ENCODE peak calls at places on chromosomes 1 and 21, in four cellular contexts. V is mesendoderm, O is H1, I is H9. J is an unnamed sample.

GRCh38 chr1:162632743-162633326 is 571 bp downstream of the DDR2 start:
- DNase-seq in V (peak), O (no peak), I (no peak), J (peak)

GRCh38 chr1:42744030-42744413 is 4.0 kb upstream of the CLDN19 start:
- DNase-seq in V (no peak), O (no peak), I (no peak), J (no peak)

GRCh38 chr1:93846151-93846928 is 32.7 kb downstream of the DNTTIP2 start:
- DNase-seq in V (peak), O (peak), I (peak), J (peak)

GRCh38 chr21:31781737-31782136 is 49.8 kb upstream of the SCAF4 start:
- DNase-seq in V (no peak), O (no peak), I (no peak), J (peak)

GRCh38 chr1:66652556-66652955 is 99.7 kb upstream of the DYNLT5 start:
- DNase-seq in V (peak), O (no peak), I (no peak), J (peak)

GRCh38 chr1:52402860-52403240 is 1.4 kb downstream of the ORC1 start:
- DNase-seq in V (no peak), O (no peak), I (no peak), J (no peak)

GRCh38 chr1:44423706-44424546 is 18.9 kb downstream of the RNF220 start:
- DNase-seq in V (no peak), O (no peak), I (no peak), J (peak)

GRCh38 chr1:21623411-21623961 is 45.7 kb downstream of the RAP1GAP start:
- DNase-seq in V (no peak), O (no peak), I (no peak), J (no peak)

GRCh38 chr1:44154665-44155064 is 13.2 kb upstream of the KLF18 start:
- DNase-seq in V (peak), O (no peak), I (no peak), J (no peak)

GRCh38 chr1:63073530-63074306 is 248.6 kb upstream of the FOXD3 start:
- DNase-seq in V (peak), O (peak), I (peak), J (no peak)

GRCh38 chr1:30358510-30358909 is 364.9 kb downstream of the MATN1 start:
- DNase-seq in V (no peak), O (peak), I (peak), J (no peak)

GRCh38 chr1:30693366-30693765 is 30.0 kb downstream of the MATN1 start:
- DNase-seq in V (no peak), O (no peak), I (no peak), J (no peak)

GRCh38 chr1:173507205-173507846 is 30.2 kb downstream of the PRDX6 start:
- DNase-seq in V (peak), O (no peak), I (no peak), J (peak)

GRCh38 chr1:200037904-200038644 is 10.6 kb downstream of the NR5A2 start:
- DNase-seq in V (no peak), O (no peak), I (no peak), J (no peak)

GRCh38 chr1:244354810-244355278 is 96.9 kb downstream of the ADSS2 start:
- DNase-seq in V (no peak), O (no peak), I (no peak), J (peak)

GRCh38 chr1:184954232-184954995 is 19.9 kb downstream of the NIBAN1 start:
- DNase-seq in V (peak), O (no peak), I (no peak), J (no peak)

GRCh38 chr1:77282187-77282865 is 507 bp downstream of the AK5 start:
- DNase-seq in V (peak), O (peak), I (peak), J (peak)

GRCh38 chr1:36729716-36730510 is 247.2 kb upstream of the CSF3R start:
- DNase-seq in V (no peak), O (no peak), I (no peak), J (no peak)

GRCh38 chr1:28170036-28170596 is 6.4 kb downstream of the PTAFR start:
- DNase-seq in V (no peak), O (no peak), I (no peak), J (no peak)

GRCh38 chr1:101105877-101106276 is 80.3 kb upstream of the DPH5 start:
- DNase-seq in V (no peak), O (no peak), I (no peak), J (peak)

GRCh38 chr21:32624726-32625125 is 12.5 kb upstream of the CFAP298 start:
- DNase-seq in V (no peak), O (no peak), I (no peak), J (peak)

GRCh38 chr1:10032590-10033358 is at the start of gene UBE4B:
- DNase-seq in V (peak), O (peak), I (peak), J (peak)
- H4K5ac ChIP-seq in V (no peak), O (peak), I (peak), J (peak)

DNA sequence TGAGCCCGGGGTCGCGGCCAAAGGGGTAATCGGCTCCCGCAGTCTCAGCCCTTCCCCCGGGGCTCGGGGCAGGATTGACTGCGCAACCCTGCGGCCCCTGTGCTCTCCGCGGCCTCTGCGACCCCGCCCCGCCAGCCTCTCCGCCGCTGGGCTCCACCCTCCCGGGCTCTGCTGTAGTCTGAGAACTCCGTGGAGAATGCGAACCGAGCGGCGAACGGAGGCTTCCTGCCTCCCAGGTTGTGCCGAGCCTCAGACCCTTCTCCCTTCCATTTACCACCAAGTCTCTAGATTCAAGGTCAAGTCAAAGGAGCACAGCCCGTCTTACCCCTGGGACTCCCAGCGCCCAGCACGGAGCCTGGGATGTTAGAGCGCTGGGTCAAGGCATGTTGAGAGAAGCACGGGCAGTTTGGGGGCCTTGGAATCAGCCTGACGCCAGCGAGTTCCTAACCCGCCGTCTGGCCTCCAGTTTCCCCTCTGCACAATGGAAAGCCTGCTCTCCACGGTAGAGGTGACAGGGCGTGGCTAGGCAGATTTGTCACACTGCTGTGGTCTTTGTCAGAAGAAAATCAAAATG is 3.0 kb downstream of the ATP2B4 start:
- DNase-seq in V (peak), O (peak), I (peak), J (peak)
- H2BK5ac ChIP-seq in V (no peak), O (no peak), I (no peak), J (peak)

DNA sequence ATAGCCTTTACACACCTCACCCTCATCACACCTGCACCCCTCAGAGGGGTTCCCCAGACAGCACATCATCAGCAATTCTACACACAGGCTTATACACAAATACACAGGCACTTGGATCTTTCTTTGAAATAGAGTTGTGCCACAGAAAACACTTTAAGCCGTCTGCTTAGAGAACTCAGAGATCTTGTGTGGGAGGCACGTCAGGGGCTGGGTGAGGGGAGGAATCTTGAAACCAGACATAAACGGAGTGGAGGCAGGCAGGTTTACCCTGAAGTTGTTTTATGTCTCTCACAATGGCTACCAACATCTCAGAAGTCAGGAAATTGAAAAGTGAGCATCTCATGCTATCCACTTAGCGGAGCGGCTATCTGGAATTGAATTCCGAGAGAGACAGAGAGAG is 151.9 kb upstream of the GJB5 start:
- DNase-seq in V (no peak), O (no peak), I (no peak), J (no peak)
- H4K5ac ChIP-seq in V (no peak), O (no peak), I (no peak), J (no peak)

DNA sequence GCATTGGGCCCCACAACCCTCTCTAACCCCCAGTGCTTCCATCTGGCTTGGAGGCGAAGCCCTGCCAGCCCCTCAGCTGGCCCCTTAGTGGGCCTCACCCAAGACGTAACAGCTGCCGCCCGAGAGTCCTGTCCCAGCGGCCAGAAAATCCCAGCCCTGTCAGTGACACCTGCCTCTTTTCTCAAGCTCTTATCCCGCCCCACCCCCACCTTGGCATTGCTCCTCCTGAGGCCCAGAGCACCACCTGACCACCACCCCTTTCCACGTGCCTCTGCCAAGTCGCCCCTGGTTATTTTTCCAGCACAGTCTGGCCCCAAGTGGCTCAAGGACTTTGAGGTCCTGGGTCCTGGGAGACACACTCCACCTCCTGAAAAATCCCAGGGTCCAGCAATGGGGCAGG is 5.9 kb upstream of the CTRC start:
- DNase-seq in V (no peak), O (no peak), I (no peak), J (no peak)
- H2BK5ac ChIP-seq in V (no peak), O (no peak), I (no peak), J (no peak)

GRCh38 chr1:34330061-34330460 is 153.4 kb downstream of the C1orf94 start:
- DNase-seq in V (no peak), O (no peak), I (no peak), J (no peak)
- H4K5ac ChIP-seq in V (no peak), O (no peak), I (no peak), J (no peak)

GRCh38 chr1:18540136-18540765 is 59.5 kb downstream of the KLHDC7A start:
- DNase-seq in V (no peak), O (peak), I (peak), J (no peak)
- H2BK5ac ChIP-seq in V (no peak), O (no peak), I (no peak), J (no peak)

GRCh38 chr1:6104631-6105030 is 58.9 kb downstream of the KCNAB2 start:
- DNase-seq in V (no peak), O (no peak), I (no peak), J (no peak)

GRCh38 chr1:6106321-6106731 is 60.6 kb downstream of the KCNAB2 start:
- DNase-seq in V (no peak), O (no peak), I (no peak), J (no peak)

GRCh38 chr1:6105218-6105679 is 59.6 kb downstream of the KCNAB2 start:
- DNase-seq in V (no peak), O (no peak), I (no peak), J (no peak)

GRCh38 chr1:6106977-6107376 is 61.3 kb downstream of the KCNAB2 start:
- DNase-seq in V (no peak), O (no peak), I (no peak), J (no peak)

DNA sequence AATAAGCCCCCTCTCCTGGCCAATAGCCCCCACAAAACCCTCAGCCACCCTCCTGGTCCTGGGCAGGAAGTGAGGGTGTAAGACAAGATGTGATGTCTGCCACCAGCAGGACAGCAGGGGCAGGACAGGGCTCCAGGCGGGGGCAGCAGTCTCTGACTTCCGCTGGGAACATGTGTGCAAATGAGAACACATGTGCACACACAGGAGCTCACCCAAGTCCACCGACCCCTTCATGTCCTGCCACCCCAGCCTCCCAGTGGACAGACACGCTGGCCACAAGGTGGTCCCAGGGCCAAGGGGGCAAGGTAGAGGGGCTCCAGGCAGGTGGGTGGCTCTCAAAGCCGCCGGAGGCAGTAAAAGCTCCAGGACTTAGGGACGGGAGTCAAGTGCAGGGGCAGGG is 60.1 kb downstream of the KCNAB2 start:
- DNase-seq in V (no peak), O (no peak), I (no peak), J (no peak)
- H4K5ac ChIP-seq in V (no peak), O (no peak), I (no peak), J (no peak)

GRCh38 chr1:108199231-108199657 is 899 bp downstream of the SLC25A24 start:
- DNase-seq in V (peak), O (no peak), I (no peak), J (peak)
- H2BK5ac ChIP-seq in V (no peak), O (no peak), I (no peak), J (peak)

J was measured in IMR-90.